ENCODE peak calls at places on chromosomes 16 and 17, in four cellular contexts. X, L, D and V are unnamed samples.

GRCh38 chr17:61947367-61948078 is 19.7 kb upstream of the INTS2 start:
- DNase-seq in L (no peak), D (no peak), X (no peak), V (no peak)

GRCh38 chr17:39169101-39169500 is 3.1 kb upstream of the ARL5C start:
- DNase-seq in D (no peak), L (no peak), X (no peak), V (no peak)

GRCh38 chr17:51153210-51154072 is at the start of gene NME1:
- DNase-seq in L (peak), D (peak), X (peak), V (peak)

GRCh38 chr16:59478806-59479205 is 744.7 kb upstream of the GOT2 start:
- DNase-seq in X (no peak), D (no peak), L (no peak), V (no peak)

GRCh38 chr17:34825102-34825501 is 136.2 kb downstream of the CCT6B start:
- DNase-seq in D (no peak), X (no peak), L (no peak), V (no peak)

GRCh38 chr16:15979801-15980200 is 30.4 kb downstream of the ABCC1 start:
- DNase-seq in D (no peak), L (no peak), X (no peak), V (no peak)

GRCh38 chr17:2883544-2884203 is 87.4 kb downstream of the RAP1GAP2 start:
- DNase-seq in X (no peak), D (peak), L (peak), V (peak)

GRCh38 chr17:13545941-13546340 is 55.8 kb downstream of the HS3ST3A1 start:
- DNase-seq in X (no peak), L (peak), D (no peak), V (no peak)

GRCh38 chr17:82661717-82662683 is 13.8 kb upstream of the WDR45B start:
- DNase-seq in X (no peak), D (no peak), L (no peak), V (no peak)

GRCh38 chr17:78958556-78959191 is 21.0 kb downstream of the LGALS3BP start:
- DNase-seq in X (no peak), L (no peak), D (peak), V (no peak)

GRCh38 chr16:73196670-73197069 is 148.7 kb upstream of the ZFHX3 start:
- DNase-seq in D (peak), X (peak), L (peak), V (peak)

GRCh38 chr16:12703935-12704334 is 99.8 kb downstream of the CPPED1 start:
- DNase-seq in X (no peak), D (no peak), L (no peak), V (no peak)

GRCh38 chr17:7307686-7308624 is 527 bp downstream of the EIF5A start:
- DNase-seq in L (peak), D (peak), X (no peak), V (peak)

GRCh38 chr16:2147981-2148671 is at the start of gene RAB26:
- DNase-seq in X (peak), D (peak), L (peak), V (peak)

GRCh38 chr16:54236761-54237160 is 49.8 kb downstream of the IRX3 start:
- DNase-seq in D (no peak), L (no peak), X (peak), V (no peak)

GRCh38 chr17:57516290-57517215 is 228.5 kb downstream of the CCDC182 start:
- DNase-seq in L (no peak), D (no peak), X (no peak), V (no peak)

GRCh38 chr17:80124351-80124981 is 22.5 kb downstream of the EIF4A3 start:
- DNase-seq in D (peak), X (no peak), L (peak), V (peak)

GRCh38 chr17:61159415-61159814 is 240.2 kb upstream of the TBX2 start:
- DNase-seq in D (no peak), L (no peak), X (no peak), V (peak)

GRCh38 chr17:40993856-40994255 is at the start of gene KRTAP3-3:
- DNase-seq in D (no peak), X (no peak), L (no peak), V (peak)

GRCh38 chr16:5979905-5980550 is 882.4 kb upstream of the EEF2KMT start:
- DNase-seq in D (no peak), L (peak), X (no peak), V (peak)

GRCh38 chr17:50620848-50621247 is 13.8 kb upstream of the ABCC3 start:
- DNase-seq in D (no peak), L (peak), X (no peak), V (peak)

GRCh38 chr16:3706253-3707145 is 10.8 kb downstream of the TRAP1 start:
- DNase-seq in D (no peak), X (no peak), L (no peak), V (peak)

GRCh38 chr17:80770881-80771611 is 220.6 kb upstream of the CHMP6 start:
- DNase-seq in X (no peak), D (no peak), L (peak), V (no peak)

GRCh38 chr17:13931111-13931526 is 138.2 kb upstream of the COX10 start:
- DNase-seq in L (no peak), X (no peak), D (peak), V (peak)

GRCh38 chr17:5584971-5585794 is 874 bp upstream of the NLRP1 start:
- DNase-seq in L (no peak), D (no peak), X (no peak), V (peak)

GRCh38 chr17:81241648-81242420 is 2.7 kb downstream of the NDUFAF8 start:
- DNase-seq in L (peak), D (peak), X (no peak), V (peak)

GRCh38 chr17:75088902-75089417 is 1.2 kb downstream of the SLC16A5 start:
- DNase-seq in L (peak), X (no peak), D (no peak), V (peak)

GRCh38 chr17:17114592-17115225 is 72.5 kb downstream of the MPRIP start:
- DNase-seq in D (no peak), L (no peak), X (no peak), V (no peak)

GRCh38 chr17:39676198-39676819 is 8.1 kb downstream of the PNMT start:
- DNase-seq in D (peak), X (no peak), L (peak), V (no peak)

GRCh38 chr16:79047337-79047736 is 553.2 kb downstream of the MAF start:
- DNase-seq in L (no peak), X (no peak), D (no peak), V (peak)

GRCh38 chr16:28501258-28502232 is 5.1 kb downstream of the IL27 start:
- DNase-seq in D (no peak), L (no peak), X (no peak), V (no peak)